ENCODE peak calls at places on chromosomes 13 and 19, in six cellular contexts. R, D, F, W, X and T are unnamed samples.

GRCh38 chr13:66612983-66613382 is 617.2 kb downstream of the PCDH9 start:
- DNase-seq in R (no peak), W (no peak), D (no peak), X (no peak), F (no peak), T (no peak)

GRCh38 chr19:43651758-43652545 is 12.3 kb upstream of the CADM4 start:
- DNase-seq in D (no peak), X (no peak), F (no peak), W (peak; percentile 68), R (peak; percentile 66), T (no peak)

GRCh38 chr13:42405665-42406390 is 133.9 kb downstream of the AKAP11 start:
- DNase-seq in W (no peak), F (no peak), R (no peak), D (no peak), X (no peak), T (no peak)

GRCh38 chr19:18503337-18503970 is 18.4 kb downstream of the ELL start:
- DNase-seq in F (no peak), D (no peak), R (no peak), X (no peak), W (no peak), T (no peak)

GRCh38 chr13:93080587-93080986 is 146.0 kb upstream of the GPC6 start:
- DNase-seq in X (no peak), F (no peak), R (no peak), W (peak; percentile 25), D (no peak), T (no peak)

GRCh38 chr19:55545443-55545842 is at the start of gene SBK3:
- DNase-seq in X (no peak), W (no peak), F (no peak), D (no peak), R (no peak), T (no peak)

GRCh38 chr13:112625698-112626097 is 37.7 kb upstream of the TUBGCP3 start:
- DNase-seq in X (no peak), D (no peak), F (no peak), R (no peak), W (no peak), T (no peak)

GRCh38 chr19:18895038-18895827 is 725 bp downstream of the CERS1 start:
- DNase-seq in R (no peak), X (no peak), F (no peak), W (no peak), D (no peak), T (peak; percentile 38)

GRCh38 chr13:59834801-59835200 is 328.9 kb downstream of the DIAPH3 start:
- DNase-seq in D (no peak), X (no peak), R (no peak), F (no peak), W (no peak), T (no peak)

GRCh38 chr13:44676534-44676933 is 100.4 kb upstream of the TSC22D1 start:
- DNase-seq in X (no peak), D (no peak), F (no peak), R (no peak), W (no peak), T (no peak)

GRCh38 chr13:113034451-113035208 is 65.6 kb downstream of the MCF2L start:
- DNase-seq in F (no peak), X (no peak), D (no peak), R (peak; percentile 38), W (peak; percentile 36), T (no peak)

GRCh38 chr13:39370554-39370953 is 232.4 kb downstream of the LHFPL6 start:
- DNase-seq in R (no peak), X (no peak), W (peak; percentile 24), D (no peak), F (no peak), T (no peak)

GRCh38 chr13:98576963-98577822 is at the start of gene STK24:
- DNase-seq in R (peak; percentile 77), D (no peak), F (no peak), X (peak; percentile 77), W (peak; percentile 65), T (no peak)

DNA sequence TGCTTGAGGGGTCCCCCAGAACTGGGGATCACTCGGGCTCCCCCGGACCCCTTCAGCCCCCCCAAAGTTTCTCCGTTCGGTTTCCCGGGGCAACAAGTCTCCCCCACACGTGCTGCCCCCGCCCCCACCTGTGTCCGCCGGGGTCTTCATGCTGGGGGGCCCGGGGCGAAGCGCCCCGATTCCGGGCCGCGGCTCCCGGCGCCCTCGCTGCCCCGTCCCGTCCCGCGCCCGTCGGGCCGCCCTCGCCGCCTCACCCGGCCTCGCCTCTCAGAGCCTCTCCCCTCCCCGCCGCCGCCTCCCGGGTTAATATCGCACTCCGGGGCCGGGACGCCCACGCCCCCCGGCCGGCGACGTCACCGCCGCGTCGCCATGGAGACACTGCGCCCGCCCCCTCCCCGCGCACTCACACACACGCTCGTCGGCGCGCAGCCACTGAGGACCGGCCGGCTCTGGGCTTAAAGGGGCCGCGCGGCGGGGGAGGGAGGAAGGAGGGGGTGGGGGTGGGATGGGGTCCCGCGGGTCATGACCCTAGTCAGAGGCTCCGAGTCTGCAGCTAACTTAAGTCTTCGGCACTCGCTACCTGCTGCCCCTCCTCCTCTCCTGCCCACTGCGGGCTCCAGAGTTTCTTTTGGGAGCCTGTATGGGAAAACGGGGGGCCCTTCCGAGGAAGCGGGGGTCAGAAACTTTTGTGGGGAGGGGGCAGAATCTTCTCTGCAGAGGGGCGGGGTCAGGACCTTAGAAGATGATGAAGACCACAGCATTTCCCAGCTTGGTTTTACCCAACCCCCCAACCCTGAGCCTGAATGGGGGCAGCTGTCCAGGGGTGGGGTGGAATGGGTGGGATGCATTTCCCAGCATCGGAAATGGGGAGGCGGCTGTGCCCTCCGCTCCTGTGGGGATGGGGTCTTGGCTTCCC is at the start of gene ERF:
- DNase-seq in W (peak; percentile 91), R (peak; percentile 96), F (no peak), X (peak; percentile 98), D (peak; percentile 78), T (peak; percentile 65)
- TF ChIP-seq POLR2AphosphoS5 in W (peak; percentile 93), R (peak; percentile 99), F (peak; percentile 13), X (no peak), D (no peak), T (peak; percentile 95)

GRCh38 chr19:38360351-38360750 is 14.0 kb upstream of the PSMD8 start:
- DNase-seq in R (no peak), X (no peak), W (no peak), D (no peak), F (no peak), T (no peak)

GRCh38 chr19:38361633-38362075 is 12.7 kb upstream of the PSMD8 start:
- DNase-seq in F (no peak), W (peak; percentile 78), R (peak; percentile 77), X (peak; percentile 75), D (no peak), T (peak; percentile 73)

GRCh38 chr19:38360839-38361631 is 13.3 kb upstream of the PSMD8 start:
- DNase-seq in F (no peak), X (no peak), D (no peak), R (no peak), W (no peak), T (no peak)

GRCh38 chr19:38359242-38360021 is 14.9 kb upstream of the PSMD8 start:
- DNase-seq in D (no peak), X (no peak), W (no peak), F (no peak), R (no peak), T (no peak)

GRCh38 chr19:38362076-38362945 is 12.1 kb upstream of the PSMD8 start:
- DNase-seq in X (peak; percentile 72), R (peak; percentile 91), W (peak; percentile 71), F (no peak), D (no peak), T (peak; percentile 58)
- TF ChIP-seq POLR2AphosphoS5 in X (no peak), R (no peak), W (peak; percentile 17), F (peak; percentile 28), D (no peak), T (peak; percentile 41)

DNA sequence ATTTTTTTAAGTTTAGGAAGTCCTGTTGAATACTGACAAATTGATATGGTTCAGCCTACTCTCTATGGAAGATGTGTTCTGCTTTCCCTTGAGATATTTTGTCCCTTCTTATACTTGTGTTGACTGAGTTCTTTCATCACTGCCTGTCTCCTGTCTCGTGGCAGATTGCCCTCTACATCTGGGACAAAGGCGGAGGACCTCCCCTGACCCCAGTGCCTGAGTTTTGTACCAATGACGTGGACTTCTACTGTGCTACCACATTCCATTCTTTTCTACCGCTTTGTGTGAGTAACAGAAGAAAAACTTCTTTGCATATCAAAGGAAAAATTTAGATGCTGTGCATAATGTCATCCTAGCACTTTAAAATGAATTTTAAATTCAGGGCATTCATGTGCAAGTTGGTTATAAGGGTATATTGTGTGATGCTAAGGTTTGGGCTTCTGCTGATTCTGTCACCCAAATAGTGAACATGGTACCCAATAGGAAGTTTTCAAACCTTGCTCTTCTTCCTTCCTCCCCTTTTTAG is 74.6 kb downstream of the B3GLCT start:
- DNase-seq in X (no peak), W (no peak), D (no peak), R (no peak), F (no peak), T (no peak)
- TF ChIP-seq POLR2AphosphoS5 in X (no peak), W (no peak), D (no peak), R (no peak), F (no peak), T (no peak)

GRCh38 chr13:76017861-76018556 is 381.9 kb downstream of the LMO7 start:
- DNase-seq in D (no peak), X (no peak), R (no peak), W (no peak), F (no peak), T (no peak)
- TF ChIP-seq POLR2AphosphoS5 in D (no peak), X (no peak), R (no peak), W (no peak), F (no peak), T (no peak)

GRCh38 chr19:49061445-49061844 is 3.2 kb downstream of the NTF4 start:
- DNase-seq in W (no peak), D (no peak), F (no peak), X (no peak), R (no peak), T (no peak)

GRCh38 chr19:49067554-49067953 is 2.9 kb upstream of the NTF4 start:
- DNase-seq in F (no peak), R (no peak), W (no peak), X (no peak), D (no peak), T (no peak)

GRCh38 chr19:49064029-49064629 is 489 bp downstream of the NTF4 start:
- DNase-seq in W (peak; percentile 79), F (no peak), D (no peak), R (no peak), X (no peak), T (no peak)

GRCh38 chr19:49065905-49066512 is 1.4 kb upstream of the NTF4 start:
- DNase-seq in D (no peak), F (no peak), W (no peak), X (no peak), R (no peak), T (no peak)

DNA sequence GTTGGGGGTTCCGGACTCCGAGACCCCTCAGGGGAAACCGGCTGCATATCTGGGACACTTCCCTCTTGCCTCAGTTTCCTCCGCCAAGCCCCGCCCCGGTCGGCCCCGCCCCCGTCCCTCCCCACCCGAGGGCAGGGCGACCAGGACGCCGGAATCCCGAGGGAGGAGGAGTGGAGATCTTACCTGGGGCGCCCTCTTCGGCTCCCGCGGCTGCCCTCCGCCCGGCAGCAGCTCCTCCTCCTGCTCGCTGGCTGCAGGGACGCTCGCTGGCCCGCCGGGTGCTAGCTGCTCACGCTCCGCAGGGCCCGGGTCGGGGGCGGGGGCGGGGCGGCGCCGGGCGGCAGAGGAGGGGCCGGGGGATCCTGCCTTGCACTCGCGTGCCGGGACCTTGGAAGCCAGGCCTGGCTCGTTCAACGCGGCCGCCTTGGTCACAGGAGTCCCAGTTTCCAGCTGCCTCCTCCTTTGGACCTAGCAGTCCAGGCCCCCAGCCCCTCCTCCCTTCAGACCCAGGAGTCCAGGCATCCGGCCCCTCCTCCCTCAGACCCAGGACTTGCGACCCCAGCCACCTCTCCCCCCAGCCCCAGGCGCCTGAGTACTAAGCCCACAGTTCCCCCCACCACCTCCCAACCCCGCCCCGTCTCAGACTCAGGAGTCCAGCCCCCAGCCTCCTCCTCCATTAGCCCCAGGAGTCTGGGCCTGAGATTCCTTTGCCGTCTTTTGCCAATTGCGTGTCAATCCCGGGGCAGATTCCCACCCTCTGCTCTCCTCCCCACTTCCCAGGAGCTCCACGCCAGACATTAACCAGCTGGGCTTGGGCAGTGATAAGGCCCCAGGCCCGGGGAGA is at the start of gene NTF4:
- DNase-seq in R (peak; percentile 38), W (peak; percentile 73), F (no peak), D (no peak), X (no peak), T (no peak)
- TF ChIP-seq POLR2AphosphoS5 in R (no peak), W (no peak), F (no peak), D (no peak), X (no peak), T (peak; percentile 66)